ENCODE peak calls at places on chromosome X, in eight cellular contexts. R is mesothelial cell of epicardium; H is smooth muscle cell of the brain vasculature; L is GM10248; O is fibroblast of the aortic adventitia; P is HFFc6; M is NCI-H2081; A is activated CD8-positive, alpha-beta memory T cell treated with anti-CD3 and anti-CD28 coated beads for 48 hours. U is an unnamed sample.

GRCh38 chrX:122572461-122572860 is 611.6 kb upstream of the GRIA3 start:
- DNase-seq in R (no peak), P (peak; percentile 32), O (peak; percentile 28), H (no peak), L (no peak), A (no peak), M (no peak), U (no peak)

GRCh38 chrX:68697465-68698125 is 50.1 kb downstream of the STARD8 start:
- DNase-seq in L (no peak), H (no peak), P (no peak), A (no peak), R (no peak), O (no peak), M (no peak), U (no peak)

GRCh38 chrX:103187953-103188475 is 26.9 kb upstream of the BEX4 start:
- DNase-seq in P (peak; percentile 1), A (no peak), R (no peak), O (no peak), M (no peak), L (no peak), H (no peak), U (no peak)

GRCh38 chrX:40012800-40013682 is 84.7 kb downstream of the BCOR start:
- DNase-seq in L (peak; percentile 54), H (no peak), O (peak; percentile 74), R (no peak), P (peak; percentile 50), M (peak; percentile 86), A (no peak), U (peak; percentile 47)

GRCh38 chrX:137354851-137355250 is 211.1 kb upstream of the ZIC3 start:
- DNase-seq in H (no peak), R (no peak), A (no peak), O (no peak), P (no peak), L (no peak), M (peak; percentile 25), U (no peak)

GRCh38 chrX:68072016-68072415 is 361.3 kb downstream of the OPHN1 start:
- DNase-seq in P (peak; percentile 1), R (no peak), M (no peak), H (no peak), O (peak; percentile 2), A (no peak), L (no peak), U (no peak)

GRCh38 chrX:129996120-129996519 is 13.7 kb downstream of the BCORL1 start:
- DNase-seq in L (no peak), H (no peak), O (peak; percentile 84), M (no peak), R (no peak), A (no peak), P (peak; percentile 51), U (peak; percentile 19)

GRCh38 chrX:136310411-136310810 is 9.6 kb downstream of the ADGRG4 start:
- DNase-seq in R (no peak), H (no peak), A (no peak), M (no peak), L (no peak), P (peak; percentile 48), O (peak; percentile 2), U (peak; percentile 3)

GRCh38 chrX:41561045-41561444 is 113.9 kb downstream of the NYX start:
- DNase-seq in A (no peak), H (peak; percentile 59), L (peak; percentile 32), P (peak; percentile 62), O (peak; percentile 80), R (no peak), M (no peak), U (peak; percentile 17)

GRCh38 chrX:40098264-40099045 is 697 bp upstream of the BCOR start:
- DNase-seq in L (no peak), O (peak; percentile 52), A (no peak), P (peak; percentile 48), M (peak; percentile 76), R (no peak), H (no peak), U (peak; percentile 37)

GRCh38 chrX:72304877-72305276 is 837 bp downstream of the CITED1 start:
- DNase-seq in A (no peak), L (no peak), H (no peak), M (no peak), O (no peak), P (no peak), R (no peak), U (no peak)

GRCh38 chrX:149275836-149276235 is 229.3 kb downstream of the IDS start:
- DNase-seq in O (no peak), A (no peak), R (no peak), H (no peak), L (no peak), M (no peak), P (no peak), U (peak; percentile 6)

GRCh38 chrX:1792636-1793035 is 177.8 kb downstream of the ASMT start:
- DNase-seq in H (no peak), M (no peak), O (no peak), A (no peak), P (no peak), R (no peak), L (no peak), U (no peak)

GRCh38 chrX:45351478-45351877 is 150.8 kb upstream of the DIPK2B start:
- DNase-seq in M (no peak), O (peak; percentile 74), A (no peak), L (no peak), R (no peak), H (no peak), P (peak; percentile 46), U (no peak)

GRCh38 chrX:108590496-108590895 is 145.9 kb downstream of the IRS4 start:
- DNase-seq in P (no peak), L (no peak), M (no peak), H (no peak), R (no peak), A (no peak), O (no peak), U (peak; percentile 61)

GRCh38 chrX:129748265-129748664 is 9.5 kb downstream of the XPNPEP2 start:
- DNase-seq in H (no peak), A (no peak), L (no peak), M (no peak), O (peak; percentile 98), R (no peak), P (peak; percentile 36), U (peak; percentile 43)

GRCh38 chrX:46203115-46203514 is 342.1 kb downstream of the ZNF674 start:
- DNase-seq in M (no peak), H (no peak), O (no peak), P (no peak), A (no peak), L (no peak), R (no peak), U (no peak)

GRCh38 chrX:154295664-154296310 is at the start of gene TKTL1:
- DNase-seq in A (no peak), P (no peak), L (no peak), O (no peak), H (no peak), M (no peak), R (no peak), U (no peak)

GRCh38 chrX:34365482-34365881 is 233.4 kb upstream of the FAM47A start:
- DNase-seq in R (no peak), L (no peak), P (peak; percentile 45), A (no peak), O (peak; percentile 53), M (peak; percentile 34), H (peak; percentile 12), U (no peak)

GRCh38 chrX:11416600-11416999 is 123.4 kb downstream of the AMELX start:
- DNase-seq in L (no peak), R (no peak), O (peak; percentile 45), M (no peak), A (no peak), P (no peak), H (no peak), U (no peak)

GRCh38 chrX:20530319-20530979 is 263.7 kb upstream of the RPS6KA3 start:
- DNase-seq in R (peak; percentile 50), A (no peak), M (peak; percentile 58), P (peak; percentile 29), O (peak; percentile 74), L (peak; percentile 24), H (no peak), U (peak; percentile 79)

GRCh38 chrX:120419465-120419864 is 49.6 kb downstream of the LAMP2 start:
- DNase-seq in L (no peak), R (no peak), M (no peak), O (no peak), A (no peak), H (no peak), P (no peak), U (no peak)

GRCh38 chrX:136250191-136251041 is 784 bp downstream of the MAP7D3 start:
- DNase-seq in L (peak; percentile 30), R (no peak), A (peak; percentile 16), O (no peak), P (peak; percentile 15), M (no peak), H (no peak), U (peak; percentile 61)

GRCh38 chrX:129653181-129653984 is 1.4 kb downstream of the APLN start:
- DNase-seq in L (no peak), O (no peak), H (no peak), A (no peak), M (no peak), R (no peak), P (no peak), U (no peak)

GRCh38 chrX:131747173-131747572 is 203.3 kb downstream of the OR13H1 start:
- DNase-seq in L (no peak), A (no peak), R (no peak), O (peak; percentile 96), H (peak; percentile 68), M (peak; percentile 65), P (no peak), U (peak; percentile 17)

GRCh38 chrX:17242470-17242869 is 132.5 kb upstream of the NHS start:
- DNase-seq in P (peak; percentile 31), L (peak; percentile 33), A (no peak), R (no peak), H (peak; percentile 20), M (peak; percentile 90), O (peak; percentile 72), U (peak; percentile 10)

GRCh38 chrX:16702700-16703599 is 9.5 kb downstream of the CTPS2 start:
- DNase-seq in P (no peak), R (no peak), H (no peak), L (no peak), M (no peak), A (no peak), O (no peak), U (no peak)

GRCh38 chrX:45735571-45735970 is 534.9 kb upstream of the DIPK2B start:
- DNase-seq in O (no peak), P (no peak), R (no peak), A (no peak), H (no peak), M (no peak), L (no peak), U (no peak)

GRCh38 chrX:12878536-12878935 is 11.7 kb downstream of the TLR7 start:
- DNase-seq in M (no peak), L (no peak), H (no peak), O (no peak), R (no peak), P (no peak), A (no peak), U (no peak)

GRCh38 chrX:3520987-3521875 is 174.8 kb upstream of the MXRA5 start:
- DNase-seq in H (no peak), A (no peak), R (no peak), O (peak; percentile 41), M (no peak), P (peak; percentile 20), L (no peak), U (no peak)

U was measured in trophoblast cell.